ENCODE peak calls at places on chromosomes 11 and 22, in seven cellular contexts. T is SK-N-SH, M is upper lobe of left lung, W is K562, I is sigmoid colon, G is transverse colon, R is GM12878. K is an unnamed sample.

GRCh38 chr11:45245237-45246045 is 40.7 kb downstream of the SYT13 start:
- DNase-seq in G (no peak), T (no peak), R (no peak), M (no peak), W (no peak), I (no peak), K (no peak)

GRCh38 chr22:41780714-41781507 is 19.6 kb upstream of the CCDC134 start:
- DNase-seq in G (peak; percentile 81), R (peak; percentile 90), M (peak; percentile 85), T (no peak), I (peak; percentile 78), W (peak; percentile 25), K (peak; percentile 67)

GRCh38 chr11:64859542-64860414 is 15.3 kb upstream of the CDC42BPG start:
- DNase-seq in T (no peak), W (no peak), G (peak; percentile 62), R (peak; percentile 97), I (no peak), M (no peak), K (no peak)

GRCh38 chr22:29030618-29031235 is 30.9 kb downstream of the C22orf31 start:
- DNase-seq in M (peak; percentile 83), R (no peak), W (peak; percentile 68), T (peak; percentile 94), G (peak; percentile 84), I (peak; percentile 89), K (peak; percentile 93)

GRCh38 chr11:93543292-93543977 is at the start of gene SMCO4:
- DNase-seq in G (peak; percentile 89), I (peak; percentile 88), M (peak; percentile 85), W (peak; percentile 85), R (no peak), T (peak; percentile 93), K (peak; percentile 86)

GRCh38 chr11:97833412-97833811 is 1187.3 kb upstream of the CNTN5 start:
- DNase-seq in W (no peak), T (no peak), R (no peak), I (no peak), G (no peak), M (no peak), K (no peak)

GRCh38 chr11:47538741-47539575 is 14.0 kb downstream of the CELF1 start:
- DNase-seq in I (no peak), W (no peak), G (no peak), T (no peak), M (no peak), R (no peak), K (no peak)

GRCh38 chr11:77559686-77560425 is 29.9 kb upstream of the AQP11 start:
- DNase-seq in W (no peak), T (no peak), R (no peak), I (no peak), M (no peak), G (no peak), K (no peak)

GRCh38 chr11:125625594-125626380 is 824 bp downstream of the CHEK1 start:
- DNase-seq in M (peak; percentile 83), W (peak; percentile 77), T (peak; percentile 88), I (peak; percentile 92), R (peak; percentile 77), G (peak; percentile 90), K (peak; percentile 88)
- TF ChIP-seq EP300 in M (no peak), W (no peak), T (no peak), I (no peak), R (no peak), G (no peak), K (no peak)

GRCh38 chr11:5940748-5941147 is 1.3 kb upstream of the OR56A3 start:
- DNase-seq in R (no peak), W (no peak), T (no peak), M (no peak), I (no peak), G (no peak), K (no peak)

GRCh38 chr11:5933116-5933515 is 8.9 kb upstream of the OR56A3 start:
- DNase-seq in G (no peak), T (no peak), I (no peak), M (no peak), W (no peak), R (no peak), K (no peak)

GRCh38 chr11:5941951-5942350 is at the start of gene OR56A3:
- DNase-seq in W (no peak), R (no peak), M (no peak), I (no peak), G (no peak), T (no peak), K (no peak)

GRCh38 chr11:5937868-5938602 is 4.0 kb upstream of the OR56A3 start:
- DNase-seq in G (no peak), M (no peak), R (no peak), W (no peak), I (no peak), T (no peak), K (no peak)

DNA sequence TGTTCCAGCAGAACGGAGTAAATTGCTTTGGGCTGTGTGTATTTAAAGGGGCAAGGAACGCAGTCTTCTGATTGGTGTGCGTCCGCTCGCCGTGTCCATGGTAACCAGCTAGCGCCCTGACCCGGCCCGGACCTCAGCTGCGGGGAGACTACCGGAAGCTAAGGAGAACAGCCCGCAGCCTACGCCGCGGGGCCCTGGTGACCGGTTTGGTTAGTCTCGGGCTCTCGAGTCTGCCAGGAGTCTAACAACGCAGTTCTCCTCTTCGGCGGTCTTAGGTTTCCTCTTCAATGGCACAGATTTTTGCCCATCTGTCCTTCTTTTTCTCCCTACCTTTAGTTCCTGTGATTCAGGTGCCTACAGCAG is 3.5 kb upstream of the OR56A3 start:
- DNase-seq in I (no peak), T (no peak), R (no peak), M (no peak), G (no peak), W (no peak), K (no peak)
- TF ChIP-seq CTCF in I (no peak), T (no peak), R (no peak), M (no peak), G (no peak), W (no peak), K (no peak)

GRCh38 chr22:37752189-37753061 is 55.3 kb upstream of the GCAT start:
- DNase-seq in I (peak; percentile 97), W (no peak), R (no peak), T (peak; percentile 94), M (peak; percentile 93), G (peak; percentile 89), K (peak; percentile 93)

GRCh38 chr22:37750596-37751162 is 53.8 kb downstream of the TRIOBP start:
- DNase-seq in G (no peak), I (no peak), M (no peak), T (no peak), R (no peak), W (no peak), K (no peak)

GRCh38 chr22:37749831-37750595 is 53.2 kb downstream of the TRIOBP start:
- DNase-seq in W (no peak), R (no peak), G (no peak), M (peak; percentile 46), T (no peak), I (no peak), K (no peak)

GRCh38 chr22:37751449-37752188 is 54.8 kb downstream of the TRIOBP start:
- DNase-seq in R (no peak), I (no peak), W (no peak), M (no peak), T (no peak), G (no peak), K (no peak)

GRCh38 chr22:37753746-37754145 is 54.0 kb upstream of the GCAT start:
- DNase-seq in W (no peak), M (no peak), G (no peak), T (no peak), R (no peak), I (no peak), K (no peak)
- TF ChIP-seq POLR2AphosphoS5 in W (no peak), M (no peak), G (no peak), T (no peak), R (no peak), I (no peak), K (no peak)

DNA sequence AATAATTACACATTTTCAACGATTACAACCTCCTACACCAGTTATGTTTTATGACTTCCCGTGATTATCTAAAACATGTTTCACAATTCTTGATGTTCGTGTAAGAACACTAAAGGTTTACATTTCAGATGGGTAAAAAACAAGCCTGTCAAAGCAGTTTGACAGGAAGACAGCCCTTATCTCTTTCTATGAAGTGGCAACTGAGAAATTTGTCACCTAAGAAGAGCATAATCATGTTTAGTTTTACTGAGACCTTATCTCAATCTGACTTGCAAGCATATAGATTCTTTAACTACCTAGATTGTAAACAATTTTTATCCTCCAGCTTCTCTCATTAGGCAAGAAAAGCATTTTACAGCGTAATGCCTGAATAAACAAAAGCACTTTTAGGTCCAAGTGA is 218.4 kb upstream of the ZBED5 start:
- DNase-seq in R (no peak), M (no peak), W (no peak), T (no peak), I (no peak), G (no peak), K (no peak)
- TF ChIP-seq EP300 in R (no peak), M (no peak), W (no peak), T (no peak), I (no peak), G (no peak), K (no peak)

GRCh38 chr11:103086461-103086860 is 5.5 kb downstream of the DCUN1D5 start:
- DNase-seq in W (peak; percentile 18), I (no peak), M (no peak), T (no peak), G (no peak), R (no peak), K (no peak)
- TF ChIP-seq CTCF in W (no peak), I (no peak), M (no peak), T (no peak), G (no peak), R (no peak), K (no peak)

DNA sequence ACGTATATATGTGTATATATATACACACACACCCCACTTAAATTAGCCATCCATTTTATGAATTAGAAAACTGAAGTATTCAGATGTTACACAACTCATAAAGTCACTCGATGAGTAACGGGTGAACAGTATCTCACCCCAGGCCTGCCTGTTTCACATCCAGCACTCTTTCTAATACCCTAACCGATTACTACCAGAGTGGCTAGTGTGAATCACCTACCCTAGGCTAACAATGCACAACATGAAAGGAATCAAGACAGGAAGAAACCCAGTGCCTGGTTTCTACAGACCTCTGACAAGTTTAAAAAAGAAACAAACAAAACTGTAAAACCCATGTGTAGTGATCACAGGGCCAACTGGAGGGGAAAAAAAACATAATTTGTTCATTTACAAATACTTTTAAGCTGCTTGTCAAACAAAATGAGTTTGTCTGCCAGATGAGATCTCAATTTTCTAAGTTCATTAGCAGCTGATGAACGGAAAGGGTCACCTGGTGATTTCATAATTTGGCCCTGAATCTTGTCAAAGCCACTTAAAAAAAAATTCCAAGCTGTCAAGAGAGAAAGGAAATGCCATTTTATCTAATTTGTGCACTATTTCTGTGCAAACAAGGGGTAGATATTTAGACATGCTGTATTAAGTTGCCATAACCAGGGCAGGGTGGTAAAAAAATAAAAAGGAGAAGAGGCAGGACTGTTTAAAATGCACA is 134.8 kb downstream of the LARGE1 start:
- DNase-seq in M (no peak), T (peak; percentile 19), I (no peak), G (no peak), W (no peak), R (peak; percentile 24), K (no peak)
- TF ChIP-seq POLR2AphosphoS5 in M (no peak), T (no peak), I (peak; percentile 20), G (no peak), W (no peak), R (no peak), K (no peak)

GRCh38 chr22:31081963-31082605 is 966 bp downstream of the SMTN start:
- DNase-seq in I (no peak), M (no peak), R (no peak), G (peak; percentile 13), T (peak; percentile 14), W (no peak), K (no peak)
- TF ChIP-seq EP300 in I (no peak), M (no peak), R (no peak), G (no peak), T (no peak), W (no peak), K (no peak)

GRCh38 chr11:59000007-59000406 is 60.7 kb downstream of the GLYATL1 start:
- DNase-seq in I (no peak), M (no peak), W (no peak), R (no peak), G (no peak), T (no peak), K (no peak)
- TF ChIP-seq CTCF in I (no peak), M (no peak), W (no peak), R (no peak), G (no peak), T (no peak), K (no peak)